ENCODE peak calls at places on chromosomes 2 and 18, in six cellular contexts. C is progenitor cell of endocrine pancreas; N is naive thymus-derived CD8-positive, alpha-beta T cell; Y is HCEC 1CT; Q is stimulated activated CD4-positive, alpha-beta T cell treated with anti-CD3 and anti-CD28 coated beads, TNF-alpha, amount 100 ng/mL, for 4 hours; Z is CD4-positive, alpha-beta memory T cell. P is an unnamed sample.

GRCh38 chr2:222861411-222862067 is 703 bp downstream of the ACSL3 start:
- DNase-seq in C (peak), N (peak), Y (peak), Q (peak), Z (peak), P (peak)

GRCh38 chr2:191907091-191907490 is 60.2 kb upstream of the CAVIN2 start:
- DNase-seq in C (no peak), N (no peak), Y (peak), Q (no peak), Z (no peak), P (no peak)

GRCh38 chr18:25349131-25349925 is 2.6 kb downstream of the ZNF521 start:
- DNase-seq in C (peak), N (no peak), Y (peak), Q (no peak), Z (no peak), P (peak)

GRCh38 chr2:184835081-184835728 is 236.9 kb downstream of the ZNF804A start:
- DNase-seq in C (no peak), N (no peak), Y (no peak), Q (no peak), Z (no peak), P (no peak)

GRCh38 chr2:239826786-239827510 is 198.2 kb downstream of the NDUFA10 start:
- DNase-seq in C (peak), N (no peak), Y (no peak), Q (no peak), Z (no peak), P (no peak)

GRCh38 chr2:55109219-55109891 is 59.1 kb upstream of the RTN4 start:
- DNase-seq in C (no peak), N (no peak), Y (peak), Q (no peak), Z (no peak), P (no peak)

GRCh38 chr2:96792772-96793749 is 23.0 kb upstream of the CNNM3 start:
- DNase-seq in C (no peak), N (no peak), Y (no peak), Q (no peak), Z (no peak), P (no peak)

GRCh38 chr2:8030694-8031303 is 651.1 kb upstream of the ID2 start:
- DNase-seq in C (no peak), N (no peak), Y (no peak), Q (no peak), Z (no peak), P (no peak)

GRCh38 chr2:240457223-240458043 is 22.0 kb downstream of the GPC1 start:
- DNase-seq in C (no peak), N (no peak), Y (no peak), Q (no peak), Z (no peak), P (no peak)

GRCh38 chr18:61817086-61817485 is 75.7 kb downstream of the RNF152 start:
- DNase-seq in C (no peak), N (no peak), Y (no peak), Q (no peak), Z (no peak), P (no peak)

GRCh38 chr18:72652990-72653593 is 109.0 kb upstream of the CBLN2 start:
- DNase-seq in C (peak), N (no peak), Y (no peak), Q (no peak), Z (no peak), P (peak)

GRCh38 chr18:21284540-21284939 is 42.5 kb downstream of the GREB1L start:
- DNase-seq in C (no peak), N (no peak), Y (no peak), Q (no peak), Z (no peak), P (no peak)

GRCh38 chr18:48922801-48923730 is 27.7 kb downstream of the SMAD7 start:
- DNase-seq in C (no peak), N (no peak), Y (peak), Q (no peak), Z (no peak), P (no peak)

GRCh38 chr2:110172506-110172905 is 32.3 kb downstream of the NPHP1 start:
- DNase-seq in C (no peak), N (no peak), Y (no peak), Q (no peak), Z (no peak), P (no peak)

GRCh38 chr2:18339326-18339725 is 221.1 kb downstream of the RDH14 start:
- DNase-seq in C (no peak), N (no peak), Y (peak), Q (no peak), Z (no peak), P (no peak)

GRCh38 chr18:6731197-6731596 is 1.7 kb downstream of the ARHGAP28 start:
- DNase-seq in C (no peak), N (no peak), Y (peak), Q (no peak), Z (no peak), P (no peak)

GRCh38 chr2:112730791-112731190 is 10.0 kb downstream of the NT5DC4 start:
- DNase-seq in C (no peak), N (no peak), Y (no peak), Q (no peak), Z (no peak), P (no peak)

GRCh38 chr18:5463836-5464235 is 80.0 kb downstream of the EPB41L3 start:
- DNase-seq in C (no peak), N (no peak), Y (no peak), Q (no peak), Z (no peak), P (no peak)

GRCh38 chr2:24301599-24301998 is 58.7 kb downstream of the ITSN2 start:
- DNase-seq in C (no peak), N (no peak), Y (no peak), Q (no peak), Z (no peak), P (no peak)

GRCh38 chr2:190927257-190927656 is 46.6 kb downstream of the GLS start:
- DNase-seq in C (no peak), N (no peak), Y (no peak), Q (no peak), Z (no peak), P (no peak)

GRCh38 chr2:209519911-209520310 is 96.1 kb downstream of the MAP2 start:
- DNase-seq in C (no peak), N (no peak), Y (no peak), Q (no peak), Z (no peak), P (no peak)

GRCh38 chr2:10188211-10188610 is 65.7 kb downstream of the RRM2 start:
- DNase-seq in C (peak), N (no peak), Y (peak), Q (no peak), Z (no peak), P (no peak)

GRCh38 chr2:70340921-70341765 is 39.3 kb upstream of the FAM136A start:
- DNase-seq in C (peak), N (peak), Y (peak), Q (peak), Z (peak), P (peak)

GRCh38 chr2:37730037-37730813 is 58.8 kb upstream of the CDC42EP3 start:
- DNase-seq in C (no peak), N (no peak), Y (no peak), Q (no peak), Z (no peak), P (no peak)

GRCh38 chr2:140091926-140092325 is 1311.7 kb upstream of the NXPH2 start:
- DNase-seq in C (no peak), N (no peak), Y (no peak), Q (no peak), Z (no peak), P (no peak)